ENCODE peak calls at places on chromosomes 2 and 18, in ten cellular contexts. S is CD4-positive, alpha-beta T cell; K is adrenal gland; H is fibroblast of lung; R is DND-41; Q is H9; E is CD4-positive, alpha-beta memory T cell; L is Peyer's patch; F is Karpas-422; B is gastrocnemius medialis. G is an unnamed sample.
A peak's percentile ranks its signal among the peaks of the same experiment; 100 is the strongest.

GRCh38 chr2:168401048-168401556 is 55.0 kb upstream of the CERS6 start:
- DNase-seq in S (no peak), K (no peak), H (no peak), R (no peak), Q (no peak), E (no peak), L (no peak), F (no peak), B (no peak), G (no peak)

GRCh38 chr18:75530548-75531211 is 103.2 kb upstream of the SMIM21 start:
- DNase-seq in S (no peak), K (no peak), H (peak; percentile 20), R (no peak), Q (no peak), E (no peak), L (no peak), F (no peak), B (no peak), G (no peak)

GRCh38 chr2:238117199-238118154 is 17.3 kb downstream of the ESPNL start:
- DNase-seq in S (no peak), K (no peak), H (no peak), R (no peak), Q (no peak), E (no peak), L (no peak), F (no peak), B (no peak), G (no peak)

GRCh38 chr2:202102425-202103005 is 29.5 kb downstream of the KIAA2012 start:
- DNase-seq in S (no peak), K (no peak), H (no peak), R (no peak), Q (no peak), E (no peak), L (no peak), F (peak; percentile 68), B (no peak), G (no peak)

GRCh38 chr2:120223034-120223912 is at the start of gene TMEM185B:
- DNase-seq in S (peak; percentile 80), K (peak; percentile 91), H (peak; percentile 85), R (peak; percentile 95), Q (peak; percentile 90), E (peak; percentile 90), L (peak; percentile 96), F (peak; percentile 91), B (peak; percentile 86), G (peak; percentile 76)

GRCh38 chr18:48161911-48162698 is 231.6 kb upstream of the SMAD2 start:
- DNase-seq in S (peak; percentile 0), K (no peak), H (no peak), R (peak; percentile 23), Q (peak; percentile 64), E (no peak), L (no peak), F (no peak), B (no peak), G (no peak)

GRCh38 chr18:36460324-36460850 is 162.9 kb downstream of the FHOD3 start:
- DNase-seq in S (no peak), K (no peak), H (no peak), R (no peak), Q (no peak), E (no peak), L (no peak), F (peak; percentile 32), B (no peak), G (no peak)

GRCh38 chr18:45677408-45677807 is 46.6 kb upstream of the SLC14A1 start:
- DNase-seq in S (no peak), K (no peak), H (no peak), R (no peak), Q (no peak), E (no peak), L (no peak), F (no peak), B (no peak), G (no peak)

GRCh38 chr18:9516437-9517064 is 41.2 kb downstream of the RALBP1 start:
- DNase-seq in S (no peak), K (no peak), H (peak; percentile 72), R (peak; percentile 14), Q (no peak), E (peak; percentile 50), L (no peak), F (peak; percentile 83), B (no peak), G (no peak)

GRCh38 chr2:1660656-1661650 is 83.4 kb downstream of the PXDN start:
- DNase-seq in S (no peak), K (peak; percentile 1), H (no peak), R (no peak), Q (peak; percentile 15), E (no peak), L (no peak), F (no peak), B (no peak), G (no peak)

GRCh38 chr18:62550746-62551145 is 27.9 kb downstream of the ZCCHC2 start:
- DNase-seq in S (no peak), K (no peak), H (no peak), R (no peak), Q (no peak), E (no peak), L (no peak), F (no peak), B (peak; percentile 45), G (no peak)

GRCh38 chr2:40466332-40466731 is 14.4 kb upstream of the SLC8A1 start:
- DNase-seq in S (no peak), K (no peak), H (no peak), R (no peak), Q (no peak), E (no peak), L (no peak), F (no peak), B (no peak), G (no peak)

GRCh38 chr2:161077367-161078210 is 82.6 kb upstream of the TANK start:
- DNase-seq in S (peak; percentile 35), K (peak; percentile 20), H (peak; percentile 76), R (peak; percentile 89), Q (no peak), E (peak; percentile 84), L (peak; percentile 65), F (no peak), B (peak; percentile 23), G (no peak)

GRCh38 chr18:68504441-68505221 is 210.3 kb downstream of the TMX3 start:
- DNase-seq in S (no peak), K (no peak), H (no peak), R (no peak), Q (no peak), E (no peak), L (no peak), F (no peak), B (no peak), G (no peak)

GRCh38 chr18:68507781-68508180 is 207.1 kb downstream of the TMX3 start:
- DNase-seq in S (no peak), K (no peak), H (no peak), R (no peak), Q (no peak), E (no peak), L (no peak), F (no peak), B (no peak), G (no peak)

DNA sequence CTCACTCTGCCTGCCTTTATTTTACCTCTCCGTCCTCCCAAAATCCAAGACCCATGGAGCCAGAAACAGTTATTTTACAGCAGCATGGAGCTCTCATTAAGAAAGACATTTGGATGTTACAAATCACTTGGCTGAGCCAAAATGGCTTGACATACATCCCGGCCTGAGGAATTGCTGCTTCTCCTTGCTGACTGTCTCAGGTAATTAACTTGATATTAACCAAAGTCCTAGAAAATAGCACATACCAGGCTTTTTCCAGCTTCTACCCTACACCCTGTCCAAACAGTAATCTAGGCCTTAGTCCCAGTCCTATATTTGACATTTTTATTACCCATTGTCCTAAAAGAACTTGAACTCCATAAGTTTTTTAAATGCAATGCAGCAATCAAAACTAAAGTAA is 205.0 kb downstream of the TMX3 start:
- DNase-seq in S (no peak), K (no peak), H (no peak), R (no peak), Q (no peak), E (no peak), L (no peak), F (no peak), B (no peak), G (no peak)
- H3K27ac ChIP-seq in S (no peak overlapping the region), K (no peak overlapping the region), H (no peak overlapping the region), R (no peak overlapping the region), Q (no peak overlapping the region), E (no peak overlapping the region), L (no peak overlapping the region), F (no peak overlapping the region), B (no peak overlapping the region), G (no peak overlapping the region)

DNA sequence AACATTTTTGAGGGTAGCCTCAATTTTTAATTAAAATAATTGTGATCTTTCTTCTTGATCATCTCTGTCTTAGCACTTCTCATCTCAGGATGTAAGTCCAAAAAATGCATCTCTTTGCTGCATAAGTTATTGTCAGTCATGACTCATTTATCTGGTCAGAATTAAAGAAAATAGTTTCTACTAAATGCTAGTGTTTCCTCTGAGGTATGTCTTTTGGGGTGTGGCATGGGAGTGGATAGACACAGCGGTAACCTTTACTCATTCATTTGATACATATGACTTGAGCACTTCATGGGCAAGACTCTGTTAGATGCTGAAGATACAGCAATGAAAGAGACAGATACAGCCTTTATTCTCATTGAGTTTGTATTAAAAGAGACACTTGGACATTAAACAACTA is 284.7 kb downstream of the IRS1 start:
- DNase-seq in S (no peak), K (no peak), H (peak; percentile 18), R (no peak), Q (no peak), E (no peak), L (no peak), F (no peak), B (no peak), G (no peak)
- H3K27ac ChIP-seq in S (no peak overlapping the region), K (no peak overlapping the region), H (no peak overlapping the region), R (no peak overlapping the region), Q (no peak overlapping the region), E (no peak overlapping the region), L (no peak overlapping the region), F (no peak overlapping the region), B (no peak overlapping the region), G (no peak overlapping the region)

DNA sequence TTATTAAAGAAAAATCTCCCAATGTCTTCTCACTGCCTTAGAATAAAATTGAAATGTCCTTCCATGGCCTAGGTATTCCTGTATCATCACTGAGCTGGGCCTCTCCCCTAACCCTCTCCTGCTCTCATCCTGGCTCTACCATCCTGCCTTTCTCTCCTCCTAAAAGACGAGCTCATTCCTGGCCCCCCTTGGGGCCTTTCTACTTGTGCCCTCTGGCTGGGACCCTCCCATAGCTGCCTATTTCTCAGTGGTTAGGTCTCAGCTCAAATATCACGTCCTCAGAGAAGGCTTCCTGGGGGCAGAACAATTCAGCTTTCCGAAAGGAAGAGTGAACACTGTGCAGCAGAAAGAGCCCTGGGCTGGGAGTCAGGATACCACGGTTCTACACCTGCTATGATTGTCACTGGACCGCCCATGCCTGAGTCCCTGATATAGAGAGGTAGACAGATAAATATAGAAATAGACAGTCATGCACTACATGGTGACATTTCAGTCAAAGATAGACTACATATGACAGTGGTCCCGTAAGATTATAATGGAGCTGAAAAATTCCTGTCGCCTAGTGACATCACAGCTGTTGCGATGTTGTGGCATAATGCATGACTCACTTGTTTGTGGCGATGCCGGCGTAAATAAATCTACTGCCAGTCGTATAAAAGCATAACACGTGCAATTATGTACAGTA is 9.4 kb downstream of the DNPEP start:
- DNase-seq in S (no peak), K (no peak), H (no peak), R (no peak), Q (no peak), E (no peak), L (no peak), F (peak; percentile 31), B (peak; percentile 44), G (no peak)
- H3K27ac ChIP-seq in S (no peak overlapping the region), K (no peak overlapping the region), H (no peak overlapping the region), R (no peak overlapping the region), Q (no peak overlapping the region), E (no peak overlapping the region), L (no peak overlapping the region), F (no peak overlapping the region), B (peak overlapping the region; percentile 69), G (no peak overlapping the region)

GRCh38 chr18:77464917-77465316 is 215.3 kb downstream of the GALR1 start:
- DNase-seq in S (no peak), K (no peak), H (no peak), R (no peak), Q (no peak), E (no peak), L (no peak), F (no peak), B (no peak), G (no peak)
- H3K27ac ChIP-seq in S (no peak overlapping the region), K (no peak overlapping the region), H (no peak overlapping the region), R (no peak overlapping the region), Q (no peak overlapping the region), E (no peak overlapping the region), L (no peak overlapping the region), F (no peak overlapping the region), B (no peak overlapping the region), G (no peak overlapping the region)

G was measured in substantia nigra.